ENCODE peak calls at places on chromosomes 3 and 15, in six cellular contexts. One of them, this sample, is unnamed.

GRCh38 chr3:156964562-156964961 is 138.4 kb downstream of the LEKR1 start:
- DNase-seq in pancreas: no peak
- DNase-seq in ovary: no peak
- DNase-seq in CD8-positive, alpha-beta memory T cell: no peak
- DNase-seq in heart right ventricle: no peak
- DNase-seq in keratinocyte: no peak
- DNase-seq in this sample: no peak

GRCh38 chr15:69758810-69759410 is 306.3 kb downstream of the RPLP1 start:
- DNase-seq in pancreas: no peak
- DNase-seq in keratinocyte: peak; percentile 7
- DNase-seq in ovary: no peak
- DNase-seq in heart right ventricle: no peak
- DNase-seq in CD8-positive, alpha-beta memory T cell: peak; percentile 95
- DNase-seq in this sample: peak; percentile 71

GRCh38 chr3:73508330-73508954 is 116.3 kb downstream of the PDZRN3 start:
- DNase-seq in CD8-positive, alpha-beta memory T cell: no peak
- DNase-seq in ovary: peak; percentile 71
- DNase-seq in keratinocyte: peak; percentile 1
- DNase-seq in heart right ventricle: no peak
- DNase-seq in pancreas: peak; percentile 35
- DNase-seq in this sample: peak; percentile 54

GRCh38 chr3:30750967-30751366 is 143.5 kb downstream of the GADL1 start:
- DNase-seq in heart right ventricle: no peak
- DNase-seq in pancreas: peak; percentile 22
- DNase-seq in CD8-positive, alpha-beta memory T cell: no peak
- DNase-seq in ovary: no peak
- DNase-seq in keratinocyte: no peak
- DNase-seq in this sample: no peak

GRCh38 chr3:157099337-157100078 is 60.4 kb downstream of the CCNL1 start:
- DNase-seq in pancreas: no peak
- DNase-seq in CD8-positive, alpha-beta memory T cell: no peak
- DNase-seq in ovary: no peak
- DNase-seq in keratinocyte: no peak
- DNase-seq in heart right ventricle: no peak
- DNase-seq in this sample: no peak

GRCh38 chr3:177439729-177440269 is 242.5 kb upstream of the TBL1XR1 start:
- DNase-seq in keratinocyte: no peak
- DNase-seq in CD8-positive, alpha-beta memory T cell: no peak
- DNase-seq in pancreas: no peak
- DNase-seq in ovary: no peak
- DNase-seq in heart right ventricle: no peak
- DNase-seq in this sample: no peak

GRCh38 chr3:160159346-160159745 is 65.9 kb upstream of the C3orf80 start:
- DNase-seq in keratinocyte: no peak
- DNase-seq in pancreas: no peak
- DNase-seq in CD8-positive, alpha-beta memory T cell: no peak
- DNase-seq in heart right ventricle: no peak
- DNase-seq in ovary: no peak
- DNase-seq in this sample: no peak

GRCh38 chr3:43363621-43364266 is 77.4 kb downstream of the SNRK start:
- DNase-seq in keratinocyte: no peak
- DNase-seq in CD8-positive, alpha-beta memory T cell: no peak
- DNase-seq in pancreas: no peak
- DNase-seq in heart right ventricle: peak; percentile 76
- DNase-seq in ovary: peak; percentile 69
- DNase-seq in this sample: peak; percentile 37

GRCh38 chr3:111944377-111944776 is 34.4 kb upstream of the ABHD10 start:
- DNase-seq in heart right ventricle: no peak
- DNase-seq in ovary: no peak
- DNase-seq in pancreas: no peak
- DNase-seq in keratinocyte: no peak
- DNase-seq in CD8-positive, alpha-beta memory T cell: no peak
- DNase-seq in this sample: no peak

GRCh38 chr3:47250309-47251060 is 32.1 kb downstream of the KIF9 start:
- DNase-seq in heart right ventricle: peak; percentile 34
- DNase-seq in pancreas: no peak
- DNase-seq in ovary: no peak
- DNase-seq in CD8-positive, alpha-beta memory T cell: no peak
- DNase-seq in keratinocyte: no peak
- DNase-seq in this sample: peak; percentile 15

GRCh38 chr3:194675081-194675640 is 3.2 kb upstream of the LSG1 start:
- DNase-seq in keratinocyte: no peak
- DNase-seq in pancreas: no peak
- DNase-seq in heart right ventricle: no peak
- DNase-seq in CD8-positive, alpha-beta memory T cell: no peak
- DNase-seq in ovary: no peak
- DNase-seq in this sample: no peak

GRCh38 chr3:100591411-100591810 is 18.0 kb upstream of the ADGRG7 start:
- DNase-seq in heart right ventricle: no peak
- DNase-seq in ovary: no peak
- DNase-seq in pancreas: no peak
- DNase-seq in CD8-positive, alpha-beta memory T cell: no peak
- DNase-seq in keratinocyte: no peak
- DNase-seq in this sample: no peak

GRCh38 chr3:100588251-100588650 is 21.1 kb upstream of the ADGRG7 start:
- DNase-seq in heart right ventricle: no peak
- DNase-seq in ovary: no peak
- DNase-seq in keratinocyte: no peak
- DNase-seq in CD8-positive, alpha-beta memory T cell: no peak
- DNase-seq in pancreas: no peak
- DNase-seq in this sample: no peak

GRCh38 chr3:100586832-100587231 is 22.6 kb upstream of the ADGRG7 start:
- DNase-seq in heart right ventricle: no peak
- DNase-seq in ovary: no peak
- DNase-seq in keratinocyte: no peak
- DNase-seq in CD8-positive, alpha-beta memory T cell: no peak
- DNase-seq in pancreas: no peak
- DNase-seq in this sample: no peak

GRCh38 chr3:100590840-100591147 is 18.6 kb upstream of the ADGRG7 start:
- DNase-seq in pancreas: no peak
- DNase-seq in CD8-positive, alpha-beta memory T cell: no peak
- DNase-seq in keratinocyte: no peak
- DNase-seq in heart right ventricle: no peak
- DNase-seq in ovary: no peak
- DNase-seq in this sample: no peak

DNA sequence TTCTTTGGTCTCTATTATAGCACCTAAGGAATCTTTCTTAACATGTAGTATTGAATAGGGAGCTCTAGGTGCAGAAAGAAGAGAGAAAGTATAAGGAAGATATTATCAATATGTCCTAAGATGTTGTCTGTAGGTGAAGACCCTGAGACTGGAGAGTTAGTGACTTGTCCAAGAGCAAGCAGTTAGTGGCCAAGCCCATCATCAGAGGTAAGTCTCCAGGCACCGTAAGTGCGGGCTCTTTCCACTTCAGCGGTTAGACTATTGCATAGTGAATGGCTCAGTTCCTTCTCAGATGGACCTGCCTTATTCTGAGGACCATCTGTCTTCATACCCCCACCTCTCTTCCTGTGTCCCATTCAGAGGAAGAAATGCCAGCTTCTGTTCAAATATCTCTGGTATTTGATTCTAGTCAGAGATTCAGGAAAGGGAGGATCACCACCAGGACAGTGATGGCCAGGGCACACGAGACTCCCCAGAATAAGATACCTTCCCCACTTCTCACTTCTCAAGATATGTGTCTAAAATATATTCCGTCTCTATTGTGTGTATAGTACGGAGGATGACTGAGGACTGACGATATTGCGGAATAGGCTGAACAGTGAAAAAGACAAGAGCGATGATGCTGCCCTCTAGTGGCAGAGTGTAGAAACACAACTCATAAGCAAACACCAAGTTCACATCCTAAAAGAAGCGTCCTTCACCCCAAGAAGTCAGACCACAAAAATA is 19.1 kb upstream of the ADGRG7 start:
- DNase-seq in ovary: peak; percentile 75
- DNase-seq in keratinocyte: peak; percentile 35
- DNase-seq in pancreas: no peak
- DNase-seq in heart right ventricle: no peak
- DNase-seq in CD8-positive, alpha-beta memory T cell: peak; percentile 64
- DNase-seq in this sample: peak; percentile 64
- H3K27ac ChIP-seq in ovary: no peak overlapping the region
- H3K27ac ChIP-seq in keratinocyte: no peak overlapping the region
- H3K27ac ChIP-seq in pancreas: no peak overlapping the region
- H3K27ac ChIP-seq in heart right ventricle: no peak overlapping the region
- H3K27ac ChIP-seq in CD8-positive, alpha-beta memory T cell: no peak overlapping the region
- H3K27ac ChIP-seq in this sample: no peak overlapping the region

GRCh38 chr3:13025778-13026518 is 47.3 kb downstream of the IQSEC1 start:
- DNase-seq in keratinocyte: no peak
- DNase-seq in pancreas: peak; percentile 11
- DNase-seq in CD8-positive, alpha-beta memory T cell: no peak
- DNase-seq in ovary: no peak
- DNase-seq in heart right ventricle: no peak
- DNase-seq in this sample: no peak
- H3K4me1 ChIP-seq in keratinocyte: peaks cover 3% of the 10 kb centered on the region
- H3K4me1 ChIP-seq in pancreas: peaks cover 4% of the 10 kb centered on the region
- H3K4me1 ChIP-seq in CD8-positive, alpha-beta memory T cell: no peaks in the 10 kb centered on the region
- H3K4me1 ChIP-seq in ovary: peaks cover 13% of the 10 kb centered on the region
- H3K4me1 ChIP-seq in heart right ventricle: peaks cover 29% of the 10 kb centered on the region
- H3K4me1 ChIP-seq in this sample: no peaks in the 10 kb centered on the region

GRCh38 chr3:27722957-27723802 is 1.1 kb upstream of the EOMES start:
- DNase-seq in ovary: no peak
- DNase-seq in CD8-positive, alpha-beta memory T cell: no peak
- DNase-seq in heart right ventricle: no peak
- DNase-seq in pancreas: no peak
- DNase-seq in keratinocyte: no peak
- DNase-seq in this sample: no peak
- H3K4me3 ChIP-seq in ovary: no peak overlapping the region
- H3K4me3 ChIP-seq in CD8-positive, alpha-beta memory T cell: peak overlapping the region; percentile 73
- H3K4me3 ChIP-seq in heart right ventricle: no peak overlapping the region
- H3K4me3 ChIP-seq in pancreas: no peak overlapping the region
- H3K4me3 ChIP-seq in keratinocyte: no peak overlapping the region
- H3K4me3 ChIP-seq in this sample: peak overlapping the region; percentile 20

DNA sequence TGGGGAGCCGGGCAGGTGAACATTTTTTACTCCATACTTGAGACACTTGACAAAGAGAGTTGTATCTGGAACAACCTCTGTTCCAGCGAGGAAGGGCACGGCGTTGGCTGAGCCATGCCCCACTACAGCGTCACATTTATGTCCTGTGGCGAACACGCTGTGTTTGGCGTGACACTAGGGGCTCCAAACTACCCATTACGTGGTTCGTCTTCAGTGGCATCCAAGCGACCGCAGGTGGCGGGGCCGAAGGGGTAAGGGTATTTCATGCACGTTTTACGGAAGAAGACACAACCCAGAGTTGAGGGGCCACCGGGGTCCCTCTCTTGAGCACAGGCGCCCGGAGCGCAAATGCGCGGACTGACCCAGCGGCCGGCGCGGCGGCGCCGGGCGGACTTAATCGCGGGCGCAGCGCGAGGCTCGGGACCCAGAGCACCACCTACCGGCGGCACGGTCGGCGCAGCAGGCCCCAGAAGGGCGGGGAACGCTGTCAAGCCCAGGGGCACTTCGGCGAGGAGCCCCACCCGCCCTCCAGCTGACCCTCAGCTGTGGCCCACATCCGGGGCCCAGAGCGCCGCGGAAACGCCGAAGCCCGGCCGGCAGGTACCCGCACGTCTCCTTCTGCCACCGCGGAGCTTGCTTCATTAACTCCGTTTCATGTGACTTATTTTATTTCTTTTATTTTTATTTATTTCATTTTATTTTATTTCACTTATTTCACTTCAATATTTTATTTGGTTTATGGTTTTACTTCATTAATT is 36.4 kb upstream of the TRIM71 start:
- DNase-seq in CD8-positive, alpha-beta memory T cell: peak; percentile 65
- DNase-seq in heart right ventricle: peak; percentile 78
- DNase-seq in ovary: peak; percentile 56
- DNase-seq in pancreas: peak; percentile 69
- DNase-seq in keratinocyte: no peak
- DNase-seq in this sample: peak; percentile 79
- H3K27ac ChIP-seq in CD8-positive, alpha-beta memory T cell: peak overlapping the region; percentile 31
- H3K27ac ChIP-seq in heart right ventricle: no peak overlapping the region
- H3K27ac ChIP-seq in ovary: no peak overlapping the region
- H3K27ac ChIP-seq in pancreas: no peak overlapping the region
- H3K27ac ChIP-seq in keratinocyte: no peak overlapping the region
- H3K27ac ChIP-seq in this sample: peak overlapping the region; percentile 36

GRCh38 chr15:99578809-99579208 is 13.0 kb downstream of the MEF2A start:
- DNase-seq in pancreas: no peak
- DNase-seq in heart right ventricle: no peak
- DNase-seq in ovary: no peak
- DNase-seq in keratinocyte: no peak
- DNase-seq in CD8-positive, alpha-beta memory T cell: no peak
- DNase-seq in this sample: no peak
- H3K4me1 ChIP-seq in pancreas: no peaks in the 10 kb centered on the region
- H3K4me1 ChIP-seq in heart right ventricle: peaks cover 96% of the 10 kb centered on the region
- H3K4me1 ChIP-seq in ovary: peaks cover 2% of the 10 kb centered on the region
- H3K4me1 ChIP-seq in keratinocyte: peaks cover 15% of the 10 kb centered on the region
- H3K4me1 ChIP-seq in CD8-positive, alpha-beta memory T cell: peaks cover 4% of the 10 kb centered on the region
- H3K4me1 ChIP-seq in this sample: peaks cover 9% of the 10 kb centered on the region

GRCh38 chr3:40308725-40309438 is 625 bp upstream of the EIF1B start:
- DNase-seq in keratinocyte: no peak
- DNase-seq in CD8-positive, alpha-beta memory T cell: no peak
- DNase-seq in heart right ventricle: no peak
- DNase-seq in ovary: no peak
- DNase-seq in pancreas: no peak
- DNase-seq in this sample: no peak
- H3K4me3 ChIP-seq in keratinocyte: peak overlapping the region; percentile 96
- H3K4me3 ChIP-seq in CD8-positive, alpha-beta memory T cell: peak overlapping the region; percentile 59
- H3K4me3 ChIP-seq in heart right ventricle: peak overlapping the region; percentile 90
- H3K4me3 ChIP-seq in ovary: peak overlapping the region; percentile 58
- H3K4me3 ChIP-seq in pancreas: peak overlapping the region; percentile 97
- H3K4me3 ChIP-seq in this sample: peak overlapping the region; percentile 10